ENCODE peak calls at places on chromosome 18, in seven cellular contexts. R, L, K, C, D, M and Q are unnamed samples.

GRCh38 chr18:22391571-22392359 is 25.9 kb downstream of the CTAGE1 start:
- DNase-seq in R (peak; percentile 96), L (no peak), K (no peak), C (peak; percentile 25), D (peak; percentile 97), M (no peak), Q (no peak)

GRCh38 chr18:78982186-78982585 is 2.6 kb downstream of the SALL3 start:
- DNase-seq in R (no peak), L (no peak), K (no peak), C (no peak), D (no peak), M (no peak), Q (peak; percentile 66)

GRCh38 chr18:48705531-48705930 is 166.7 kb downstream of the CTIF start:
- DNase-seq in R (no peak), L (no peak), K (no peak), C (no peak), D (no peak), M (no peak), Q (no peak)

GRCh38 chr18:79197531-79197930 is 128.3 kb downstream of the ATP9B start:
- DNase-seq in R (no peak), L (no peak), K (no peak), C (no peak), D (no peak), M (no peak), Q (no peak)

GRCh38 chr18:36325846-36326245 is 28.3 kb downstream of the FHOD3 start:
- DNase-seq in R (no peak), L (no peak), K (no peak), C (no peak), D (no peak), M (no peak), Q (no peak)

GRCh38 chr18:79568543-79569205 is 110.9 kb upstream of the CTDP1 start:
- DNase-seq in R (no peak), L (no peak), K (no peak), C (no peak), D (no peak), M (no peak), Q (no peak)

GRCh38 chr18:21341141-21341540 is 99.1 kb downstream of the GREB1L start:
- DNase-seq in R (no peak), L (no peak), K (no peak), C (no peak), D (no peak), M (no peak), Q (no peak)

GRCh38 chr18:48889115-48889941 is 61.4 kb downstream of the SMAD7 start:
- DNase-seq in R (no peak), L (peak; percentile 80), K (peak; percentile 14), C (no peak), D (peak; percentile 37), M (peak; percentile 78), Q (peak; percentile 72)

GRCh38 chr18:10907749-10908148 is 241.6 kb downstream of the PIEZO2 start:
- DNase-seq in R (no peak), L (no peak), K (no peak), C (no peak), D (no peak), M (no peak), Q (no peak)

GRCh38 chr18:136433-136832 is 21.9 kb upstream of the USP14 start:
- DNase-seq in R (no peak), L (no peak), K (no peak), C (no peak), D (no peak), M (no peak), Q (no peak)

GRCh38 chr18:28729321-28729720 is 552.4 kb upstream of the CDH2 start:
- DNase-seq in R (peak; percentile 45), L (no peak), K (no peak), C (peak; percentile 52), D (no peak), M (no peak), Q (no peak)

GRCh38 chr18:59388180-59388579 is 29.1 kb upstream of the LMAN1 start:
- DNase-seq in R (no peak), L (no peak), K (no peak), C (no peak), D (peak; percentile 8), M (no peak), Q (no peak)

GRCh38 chr18:22694954-22695353 is 238.2 kb upstream of the RBBP8 start:
- DNase-seq in R (peak; percentile 98), L (peak; percentile 61), K (no peak), C (peak; percentile 82), D (peak; percentile 97), M (no peak), Q (peak; percentile 74)

GRCh38 chr18:78429127-78430108 is 550.2 kb upstream of the SALL3 start:
- DNase-seq in R (no peak), L (peak; percentile 19), K (no peak), C (no peak), D (no peak), M (no peak), Q (no peak)

GRCh38 chr18:79378416-79379250 is 17.1 kb upstream of the NFATC1 start:
- DNase-seq in R (peak; percentile 74), L (peak; percentile 92), K (peak; percentile 80), C (peak; percentile 86), D (peak; percentile 79), M (peak; percentile 99), Q (peak; percentile 88)

GRCh38 chr18:26802330-26803200 is 62.9 kb downstream of the AQP4 start:
- DNase-seq in R (no peak), L (no peak), K (no peak), C (no peak), D (no peak), M (no peak), Q (no peak)

GRCh38 chr18:61653823-61654551 is 238.8 kb downstream of the RNF152 start:
- DNase-seq in R (no peak), L (no peak), K (no peak), C (no peak), D (no peak), M (no peak), Q (peak; percentile 91)

GRCh38 chr18:70046207-70046606 is 98.5 kb upstream of the CD226 start:
- DNase-seq in R (no peak), L (no peak), K (no peak), C (no peak), D (no peak), M (no peak), Q (no peak)

GRCh38 chr18:70333757-70334156 is 44.9 kb downstream of the SOCS6 start:
- DNase-seq in R (peak; percentile 100), L (no peak), K (no peak), C (peak; percentile 94), D (peak; percentile 98), M (no peak), Q (peak; percentile 74)

GRCh38 chr18:22489694-22490093 is 72.0 kb upstream of the CTAGE1 start:
- DNase-seq in R (peak; percentile 46), L (no peak), K (no peak), C (peak; percentile 94), D (peak; percentile 7), M (no peak), Q (peak; percentile 36)

GRCh38 chr18:67268530-67268929 is 248.0 kb downstream of the DSEL start:
- DNase-seq in R (no peak), L (no peak), K (no peak), C (no peak), D (no peak), M (no peak), Q (no peak)
- H3K27ac ChIP-seq in R (no peak overlapping the region), L (no peak overlapping the region), K (no peak overlapping the region), C (no peak overlapping the region), D (no peak overlapping the region), M (no peak overlapping the region), Q (no peak overlapping the region)

GRCh38 chr18:31723639-31723997 is 37.1 kb downstream of the SLC25A52 start:
- DNase-seq in R (no peak), L (no peak), K (no peak), C (no peak), D (no peak), M (no peak), Q (no peak)

GRCh38 chr18:31721596-31721995 is 37.2 kb upstream of the B4GALT6 start:
- DNase-seq in R (no peak), L (no peak), K (no peak), C (no peak), D (no peak), M (no peak), Q (peak; percentile 45)

GRCh38 chr18:31720867-31721266 is 36.5 kb upstream of the B4GALT6 start:
- DNase-seq in R (no peak), L (no peak), K (no peak), C (no peak), D (peak; percentile 6), M (no peak), Q (no peak)

GRCh38 chr18:31722369-31722957 is 38.1 kb upstream of the B4GALT6 start:
- DNase-seq in R (peak; percentile 63), L (peak; percentile 86), K (peak; percentile 71), C (peak; percentile 95), D (peak; percentile 79), M (peak; percentile 95), Q (peak; percentile 90)

GRCh38 chr18:31723998-31724711 is 36.5 kb downstream of the SLC25A52 start:
- DNase-seq in R (no peak), L (no peak), K (no peak), C (no peak), D (no peak), M (no peak), Q (no peak)
- H3K4me2 ChIP-seq in R (peak overlapping the region; percentile 61), L (no peak overlapping the region), K (no peak overlapping the region), C (no peak overlapping the region), D (no peak overlapping the region), M (no peak overlapping the region), Q (no peak overlapping the region)

GRCh38 chr18:65215865-65216466 is 534.8 kb upstream of the CDH7 start:
- DNase-seq in R (no peak), L (no peak), K (no peak), C (peak; percentile 48), D (no peak), M (no peak), Q (no peak)

GRCh38 chr18:65221736-65222135 is 529.1 kb upstream of the CDH7 start:
- DNase-seq in R (no peak), L (no peak), K (no peak), C (no peak), D (no peak), M (no peak), Q (no peak)

GRCh38 chr18:65221115-65221514 is 529.7 kb upstream of the CDH7 start:
- DNase-seq in R (no peak), L (no peak), K (no peak), C (no peak), D (no peak), M (no peak), Q (no peak)
- H2BK120ac ChIP-seq in R (no peak overlapping the region), L (no peak overlapping the region), K (no peak overlapping the region), C (no peak overlapping the region), D (no peak overlapping the region), M (no peak overlapping the region), Q (no peak overlapping the region)

GRCh38 chr18:13555192-13555591 is 171.2 kb downstream of the FAM210A start:
- DNase-seq in R (no peak), L (no peak), K (no peak), C (no peak), D (no peak), M (no peak), Q (no peak)
- H3K27ac ChIP-seq in R (no peak overlapping the region), L (no peak overlapping the region), K (no peak overlapping the region), C (no peak overlapping the region), D (no peak overlapping the region), M (no peak overlapping the region), Q (no peak overlapping the region)